ENCODE peak calls at places on chromosome 21, in seven cellular contexts. One of them, this sample, is unnamed.

GRCh38 chr21:37088196-37088595 is 15.1 kb downstream of the TTC3 start:
- DNase-seq in neural progenitor cell: no peak
- DNase-seq in cardiac muscle cell: peak; percentile 75
- DNase-seq in pancreas: no peak
- DNase-seq in HCT116: no peak
- DNase-seq in psoas muscle: no peak
- DNase-seq in IMR-90: peak; percentile 35
- DNase-seq in this sample: no peak

GRCh38 chr21:41611966-41612606 is 104.1 kb upstream of the TMPRSS2 start:
- DNase-seq in neural progenitor cell: peak; percentile 64
- DNase-seq in cardiac muscle cell: no peak
- DNase-seq in pancreas: no peak
- DNase-seq in HCT116: peak; percentile 50
- DNase-seq in psoas muscle: no peak
- DNase-seq in IMR-90: peak; percentile 15
- DNase-seq in this sample: no peak

GRCh38 chr21:39451332-39452206 is at the start of gene SH3BGR:
- DNase-seq in neural progenitor cell: peak; percentile 74
- DNase-seq in cardiac muscle cell: peak; percentile 51
- DNase-seq in pancreas: peak; percentile 74
- DNase-seq in HCT116: no peak
- DNase-seq in psoas muscle: peak; percentile 88
- DNase-seq in IMR-90: no peak
- DNase-seq in this sample: no peak

GRCh38 chr21:28632718-28633408 is 359.8 kb downstream of the LTN1 start:
- DNase-seq in neural progenitor cell: peak; percentile 50
- DNase-seq in cardiac muscle cell: peak; percentile 68
- DNase-seq in pancreas: no peak
- DNase-seq in HCT116: no peak
- DNase-seq in psoas muscle: no peak
- DNase-seq in IMR-90: peak; percentile 83
- DNase-seq in this sample: no peak

GRCh38 chr21:27077501-27077900 is 110.6 kb upstream of the ADAMTS5 start:
- DNase-seq in neural progenitor cell: no peak
- DNase-seq in cardiac muscle cell: no peak
- DNase-seq in pancreas: no peak
- DNase-seq in HCT116: no peak
- DNase-seq in psoas muscle: no peak
- DNase-seq in IMR-90: peak; percentile 17
- DNase-seq in this sample: no peak

GRCh38 chr21:16535100-16535418 is 805.3 kb downstream of the USP25 start:
- DNase-seq in neural progenitor cell: peak; percentile 8
- DNase-seq in cardiac muscle cell: peak; percentile 96
- DNase-seq in pancreas: peak; percentile 59
- DNase-seq in HCT116: no peak
- DNase-seq in psoas muscle: peak; percentile 92
- DNase-seq in IMR-90: peak; percentile 55
- DNase-seq in this sample: no peak

GRCh38 chr21:15005391-15005790 is 59.4 kb downstream of the NRIP1 start:
- DNase-seq in neural progenitor cell: peak; percentile 26
- DNase-seq in cardiac muscle cell: no peak
- DNase-seq in pancreas: no peak
- DNase-seq in HCT116: no peak
- DNase-seq in psoas muscle: no peak
- DNase-seq in IMR-90: peak; percentile 38
- DNase-seq in this sample: peak; percentile 10

GRCh38 chr21:41947596-41948403 is 6.0 kb downstream of the C2CD2 start:
- DNase-seq in neural progenitor cell: no peak
- DNase-seq in cardiac muscle cell: peak; percentile 59
- DNase-seq in pancreas: no peak
- DNase-seq in HCT116: no peak
- DNase-seq in psoas muscle: no peak
- DNase-seq in IMR-90: peak; percentile 43
- DNase-seq in this sample: no peak

GRCh38 chr21:15034126-15034848 is 30.5 kb downstream of the NRIP1 start:
- DNase-seq in neural progenitor cell: no peak
- DNase-seq in cardiac muscle cell: peak; percentile 46
- DNase-seq in pancreas: no peak
- DNase-seq in HCT116: no peak
- DNase-seq in psoas muscle: no peak
- DNase-seq in IMR-90: peak; percentile 72
- DNase-seq in this sample: no peak

GRCh38 chr21:27498025-27498424 is 531.1 kb upstream of the ADAMTS5 start:
- DNase-seq in neural progenitor cell: no peak
- DNase-seq in cardiac muscle cell: no peak
- DNase-seq in pancreas: no peak
- DNase-seq in HCT116: no peak
- DNase-seq in psoas muscle: no peak
- DNase-seq in IMR-90: peak; percentile 14
- DNase-seq in this sample: no peak

GRCh38 chr21:21366277-21366676 is 368.1 kb downstream of the NCAM2 start:
- DNase-seq in neural progenitor cell: no peak
- DNase-seq in cardiac muscle cell: no peak
- DNase-seq in pancreas: no peak
- DNase-seq in HCT116: no peak
- DNase-seq in psoas muscle: no peak
- DNase-seq in IMR-90: no peak
- DNase-seq in this sample: no peak

GRCh38 chr21:27464643-27465042 is 497.8 kb upstream of the ADAMTS5 start:
- DNase-seq in neural progenitor cell: no peak
- DNase-seq in cardiac muscle cell: no peak
- DNase-seq in pancreas: no peak
- DNase-seq in HCT116: no peak
- DNase-seq in psoas muscle: no peak
- DNase-seq in IMR-90: no peak
- DNase-seq in this sample: no peak

GRCh38 chr21:27023186-27023585 is 56.3 kb upstream of the ADAMTS5 start:
- DNase-seq in neural progenitor cell: no peak
- DNase-seq in cardiac muscle cell: no peak
- DNase-seq in pancreas: no peak
- DNase-seq in HCT116: no peak
- DNase-seq in psoas muscle: no peak
- DNase-seq in IMR-90: no peak
- DNase-seq in this sample: no peak

GRCh38 chr21:36627242-36627641 is 71.7 kb upstream of the SIM2 start:
- DNase-seq in neural progenitor cell: no peak
- DNase-seq in cardiac muscle cell: peak; percentile 30
- DNase-seq in pancreas: no peak
- DNase-seq in HCT116: no peak
- DNase-seq in psoas muscle: no peak
- DNase-seq in IMR-90: peak; percentile 41
- DNase-seq in this sample: no peak

GRCh38 chr21:41220208-41220733 is 52.3 kb downstream of the BACE2 start:
- DNase-seq in neural progenitor cell: no peak
- DNase-seq in cardiac muscle cell: peak; percentile 49
- DNase-seq in pancreas: no peak
- DNase-seq in HCT116: no peak
- DNase-seq in psoas muscle: no peak
- DNase-seq in IMR-90: no peak
- DNase-seq in this sample: no peak

GRCh38 chr21:30984897-30985296 is 53.4 kb downstream of the KRTAP19-8 start:
- DNase-seq in neural progenitor cell: no peak
- DNase-seq in cardiac muscle cell: no peak
- DNase-seq in pancreas: no peak
- DNase-seq in HCT116: no peak
- DNase-seq in psoas muscle: no peak
- DNase-seq in IMR-90: no peak
- DNase-seq in this sample: no peak

GRCh38 chr21:25371831-25372434 is 235.3 kb downstream of the MRPL39 start:
- DNase-seq in neural progenitor cell: no peak
- DNase-seq in cardiac muscle cell: no peak
- DNase-seq in pancreas: no peak
- DNase-seq in HCT116: no peak
- DNase-seq in psoas muscle: no peak
- DNase-seq in IMR-90: no peak
- DNase-seq in this sample: no peak

GRCh38 chr21:42294273-42294880 is 20.8 kb downstream of the TFF3 start:
- DNase-seq in neural progenitor cell: no peak
- DNase-seq in cardiac muscle cell: no peak
- DNase-seq in pancreas: no peak
- DNase-seq in HCT116: no peak
- DNase-seq in psoas muscle: no peak
- DNase-seq in IMR-90: no peak
- DNase-seq in this sample: no peak

GRCh38 chr21:39182484-39183271 is 573 bp downstream of the PSMG1 start:
- DNase-seq in neural progenitor cell: no peak
- DNase-seq in cardiac muscle cell: peak; percentile 18
- DNase-seq in pancreas: no peak
- DNase-seq in HCT116: no peak
- DNase-seq in psoas muscle: no peak
- DNase-seq in IMR-90: no peak
- DNase-seq in this sample: no peak

GRCh38 chr21:27388835-27389234 is 421.9 kb upstream of the ADAMTS5 start:
- DNase-seq in neural progenitor cell: no peak
- DNase-seq in cardiac muscle cell: no peak
- DNase-seq in pancreas: no peak
- DNase-seq in HCT116: no peak
- DNase-seq in psoas muscle: no peak
- DNase-seq in IMR-90: no peak
- DNase-seq in this sample: no peak

GRCh38 chr21:21463456-21463855 is 465.2 kb downstream of the NCAM2 start:
- DNase-seq in neural progenitor cell: no peak
- DNase-seq in cardiac muscle cell: peak; percentile 14
- DNase-seq in pancreas: no peak
- DNase-seq in HCT116: no peak
- DNase-seq in psoas muscle: no peak
- DNase-seq in IMR-90: no peak
- DNase-seq in this sample: no peak

GRCh38 chr21:36753556-36753955 is 54.6 kb downstream of the SIM2 start:
- DNase-seq in neural progenitor cell: no peak
- DNase-seq in cardiac muscle cell: peak; percentile 60
- DNase-seq in pancreas: no peak
- DNase-seq in HCT116: no peak
- DNase-seq in psoas muscle: no peak
- DNase-seq in IMR-90: peak; percentile 87
- DNase-seq in this sample: no peak

GRCh38 chr21:42677339-42678117 is 24.1 kb downstream of the PDE9A start:
- DNase-seq in neural progenitor cell: no peak
- DNase-seq in cardiac muscle cell: peak; percentile 83
- DNase-seq in pancreas: no peak
- DNase-seq in HCT116: no peak
- DNase-seq in psoas muscle: peak; percentile 12
- DNase-seq in IMR-90: peak; percentile 60
- DNase-seq in this sample: no peak

GRCh38 chr21:41926068-41926806 is 27.6 kb downstream of the C2CD2 start:
- DNase-seq in neural progenitor cell: no peak
- DNase-seq in cardiac muscle cell: peak; percentile 64
- DNase-seq in pancreas: peak; percentile 17
- DNase-seq in HCT116: no peak
- DNase-seq in psoas muscle: no peak
- DNase-seq in IMR-90: peak; percentile 66
- DNase-seq in this sample: peak; percentile 60

GRCh38 chr21:42157606-42158310 is 61.2 kb upstream of the ABCG1 start:
- DNase-seq in neural progenitor cell: no peak
- DNase-seq in cardiac muscle cell: no peak
- DNase-seq in pancreas: no peak
- DNase-seq in HCT116: no peak
- DNase-seq in psoas muscle: no peak
- DNase-seq in IMR-90: no peak
- DNase-seq in this sample: no peak

GRCh38 chr21:26842976-26843911 is 2.0 kb downstream of the ADAMTS1 start:
- DNase-seq in neural progenitor cell: peak; percentile 81
- DNase-seq in cardiac muscle cell: peak; percentile 96
- DNase-seq in pancreas: peak; percentile 81
- DNase-seq in HCT116: no peak
- DNase-seq in psoas muscle: peak; percentile 96
- DNase-seq in IMR-90: peak; percentile 96
- DNase-seq in this sample: no peak

GRCh38 chr21:29092102-29092959 is 18.9 kb upstream of the CCT8 start:
- DNase-seq in neural progenitor cell: no peak
- DNase-seq in cardiac muscle cell: peak; percentile 56
- DNase-seq in pancreas: no peak
- DNase-seq in HCT116: no peak
- DNase-seq in psoas muscle: no peak
- DNase-seq in IMR-90: peak; percentile 73
- DNase-seq in this sample: no peak

GRCh38 chr21:43866659-43867331 is 1.8 kb downstream of the AGPAT3 start:
- DNase-seq in neural progenitor cell: no peak
- DNase-seq in cardiac muscle cell: no peak
- DNase-seq in pancreas: peak; percentile 49
- DNase-seq in HCT116: no peak
- DNase-seq in psoas muscle: no peak
- DNase-seq in IMR-90: no peak
- DNase-seq in this sample: peak; percentile 56
- H3K4me3 ChIP-seq in neural progenitor cell: no peak overlapping the region
- H3K4me3 ChIP-seq in cardiac muscle cell: no peak overlapping the region
- H3K4me3 ChIP-seq in pancreas: peak overlapping the region; percentile 79
- H3K4me3 ChIP-seq in HCT116: no peak overlapping the region
- H3K4me3 ChIP-seq in psoas muscle: peak overlapping the region; percentile 90
- H3K4me3 ChIP-seq in IMR-90: peak overlapping the region; percentile 90
- H3K4me3 ChIP-seq in this sample: peak overlapping the region; percentile 62

GRCh38 chr21:33026299-33026858 is 644 bp downstream of the OLIG2 start:
- DNase-seq in neural progenitor cell: no peak
- DNase-seq in cardiac muscle cell: no peak
- DNase-seq in pancreas: no peak
- DNase-seq in HCT116: no peak
- DNase-seq in psoas muscle: no peak
- DNase-seq in IMR-90: no peak
- DNase-seq in this sample: no peak
- H3K9me3 ChIP-seq in neural progenitor cell: no peaks in the 10 kb centered on the region
- H3K9me3 ChIP-seq in cardiac muscle cell: no peaks in the 10 kb centered on the region
- H3K9me3 ChIP-seq in pancreas: no peaks in the 10 kb centered on the region
- H3K9me3 ChIP-seq in HCT116: no peaks in the 10 kb centered on the region
- H3K9me3 ChIP-seq in psoas muscle: no peaks in the 10 kb centered on the region
- H3K9me3 ChIP-seq in IMR-90: peaks cover 10% of the 10 kb centered on the region
- H3K9me3 ChIP-seq in this sample: no peaks in the 10 kb centered on the region

DNA sequence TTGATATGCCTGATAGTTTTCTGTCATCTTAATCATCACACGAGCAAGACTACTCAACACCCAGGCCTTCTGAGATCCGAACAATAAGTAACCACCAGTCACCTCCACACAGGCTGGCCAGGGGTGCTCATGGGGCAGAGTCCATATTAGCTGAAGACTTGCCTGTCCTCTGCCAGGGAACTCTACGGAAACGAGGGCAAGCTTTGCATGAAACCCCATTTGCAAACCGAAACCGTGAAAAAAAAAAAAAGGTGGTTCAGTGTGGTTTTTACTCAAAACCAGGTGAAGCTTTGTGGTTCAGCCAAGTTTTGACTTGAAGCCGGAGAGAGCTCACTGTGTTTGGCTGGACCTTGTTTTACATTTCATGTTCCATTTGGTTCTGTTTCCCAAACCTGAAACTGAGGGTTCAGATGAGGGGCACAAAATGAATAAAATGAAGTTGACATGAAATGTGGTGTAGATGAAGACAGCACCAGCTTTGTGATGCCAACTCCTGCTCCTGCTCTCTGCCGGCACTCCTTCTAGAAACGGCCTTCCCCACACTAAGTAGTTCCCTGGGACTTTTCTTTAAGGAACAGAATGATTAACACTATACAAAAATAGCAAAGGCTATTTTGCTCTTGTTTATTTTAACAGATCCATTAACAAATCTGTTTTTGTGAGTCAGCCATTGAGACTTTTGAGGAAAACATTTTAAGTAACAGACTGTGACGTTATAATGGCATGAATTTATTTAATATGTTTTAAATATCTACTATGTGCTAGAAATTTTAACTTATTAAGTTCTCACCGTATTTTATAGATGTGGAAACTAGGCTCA is 74.7 kb downstream of the RUNX1 start:
- DNase-seq in neural progenitor cell: no peak
- DNase-seq in cardiac muscle cell: no peak
- DNase-seq in pancreas: no peak
- DNase-seq in HCT116: no peak
- DNase-seq in psoas muscle: no peak
- DNase-seq in IMR-90: peak; percentile 71
- DNase-seq in this sample: peak; percentile 74
- H3K27ac ChIP-seq in neural progenitor cell: no peak overlapping the region
- H3K27ac ChIP-seq in cardiac muscle cell: no peak overlapping the region
- H3K27ac ChIP-seq in pancreas: no peak overlapping the region
- H3K27ac ChIP-seq in HCT116: no peak overlapping the region
- H3K27ac ChIP-seq in psoas muscle: no peak overlapping the region
- H3K27ac ChIP-seq in IMR-90: peak overlapping the region; percentile 11
- H3K27ac ChIP-seq in this sample: peak overlapping the region; percentile 37

GRCh38 chr21:33070921-33071877 is 1.3 kb downstream of the OLIG1 start:
- DNase-seq in neural progenitor cell: peak; percentile 60
- DNase-seq in cardiac muscle cell: peak; percentile 4
- DNase-seq in pancreas: no peak
- DNase-seq in HCT116: no peak
- DNase-seq in psoas muscle: no peak
- DNase-seq in IMR-90: no peak
- DNase-seq in this sample: no peak
- H3K4me3 ChIP-seq in neural progenitor cell: peak overlapping the region; percentile 53
- H3K4me3 ChIP-seq in cardiac muscle cell: peak overlapping the region; percentile 37
- H3K4me3 ChIP-seq in pancreas: no peak overlapping the region
- H3K4me3 ChIP-seq in HCT116: no peak overlapping the region
- H3K4me3 ChIP-seq in psoas muscle: peak overlapping the region; percentile 68
- H3K4me3 ChIP-seq in IMR-90: no peak overlapping the region
- H3K4me3 ChIP-seq in this sample: peak overlapping the region; percentile 36